ENCODE peak calls at places on chromosomes 3 and 15, in seven cellular contexts. C is Panc1, V is H1, J is sigmoid colon, Q is HCT116, A is upper lobe of left lung, N is esophagus muscularis mucosa. H is an unnamed sample.
A peak's percentile ranks its signal among the peaks of the same experiment; 100 is the strongest.

GRCh38 chr3:115652738-115653137 is 29.4 kb downstream of the GAP43 start:
- DNase-seq in C (no peak), V (no peak), J (no peak), A (no peak), Q (no peak), N (no peak), H (no peak)

GRCh38 chr15:45253330-45253729 is 1.3 kb downstream of the SLC28A2 start:
- DNase-seq in A (no peak), Q (no peak), V (no peak), N (no peak), C (no peak), J (no peak), H (no peak)

GRCh38 chr3:58048301-58048700 is 40.1 kb downstream of the FLNB start:
- DNase-seq in A (peak; percentile 88), C (no peak), Q (no peak), V (no peak), J (no peak), N (no peak), H (no peak)

GRCh38 chr3:13345284-13345683 is 74.8 kb downstream of the NUP210 start:
- DNase-seq in A (no peak), C (no peak), Q (no peak), N (no peak), J (no peak), V (no peak), H (no peak)

GRCh38 chr3:188052229-188052965 is 101.6 kb upstream of the LPP start:
- DNase-seq in N (peak; percentile 94), A (peak; percentile 37), Q (no peak), C (no peak), V (peak; percentile 44), J (peak; percentile 99), H (no peak)

GRCh38 chr15:84834227-84834955 is 17.2 kb downstream of the ALPK3 start:
- DNase-seq in Q (no peak), J (no peak), N (no peak), A (no peak), C (no peak), V (no peak), H (no peak)

GRCh38 chr3:114022145-114022544 is 34.2 kb downstream of the CCDC191 start:
- DNase-seq in A (no peak), N (no peak), Q (no peak), J (no peak), C (no peak), V (no peak), H (no peak)

GRCh38 chr15:69031013-69032001 is 16.8 kb downstream of the NOX5 start:
- DNase-seq in N (peak; percentile 90), Q (peak; percentile 65), V (peak; percentile 53), J (no peak), A (peak; percentile 66), C (no peak), H (peak; percentile 41)

GRCh38 chr3:187811580-187812250 is 66.4 kb upstream of the BCL6 start:
- DNase-seq in A (peak; percentile 47), J (no peak), C (no peak), V (no peak), N (no peak), Q (no peak), H (no peak)

GRCh38 chr3:132284006-132284405 is 33.2 kb upstream of the ACP3 start:
- DNase-seq in C (no peak), V (no peak), N (peak; percentile 2), A (no peak), J (no peak), Q (no peak), H (no peak)

GRCh38 chr3:56702487-56703315 is 19.6 kb upstream of the TASOR start:
- DNase-seq in N (no peak), V (no peak), J (no peak), Q (peak; percentile 61), A (peak; percentile 31), C (no peak), H (no peak)
- TF ChIP-seq POLR2AphosphoS5 in N (no peak), V (no peak), J (no peak), Q (no peak), A (no peak), C (no peak), H (no peak)

DNA sequence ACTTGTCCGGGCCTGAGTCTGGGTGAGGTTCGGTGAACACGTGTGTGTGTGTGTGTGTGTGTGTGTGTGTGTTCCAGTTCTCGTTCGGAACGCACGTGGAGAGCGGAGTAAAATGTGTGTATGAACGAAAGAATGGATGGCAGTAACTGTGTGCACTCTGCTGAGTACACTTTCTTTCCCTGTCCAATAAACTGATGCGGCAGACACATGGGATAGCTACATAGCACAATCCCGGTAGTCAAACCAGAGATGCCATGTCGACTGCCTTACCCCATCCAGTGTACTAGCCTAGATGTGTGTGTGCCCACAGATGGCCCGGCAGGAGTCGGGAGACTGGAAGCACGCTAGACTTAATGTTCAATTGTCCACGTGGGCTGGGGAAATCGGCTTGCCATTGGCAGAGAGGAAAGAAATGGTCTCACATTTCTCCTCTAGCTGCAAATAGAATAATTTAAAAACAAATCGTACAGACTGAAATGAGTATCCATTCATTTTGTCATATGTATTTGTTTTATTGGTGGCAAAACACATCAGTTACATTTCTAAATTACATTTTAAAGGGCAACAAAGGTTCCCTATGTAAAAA is 579 bp upstream of the GOLIM4 start:
- DNase-seq in V (no peak), Q (peak; percentile 83), C (peak; percentile 80), N (peak; percentile 94), A (peak; percentile 76), J (no peak), H (peak; percentile 31)
- TF ChIP-seq POLR2AphosphoS5 in V (no peak), Q (peak; percentile 70), C (no peak), N (no peak), A (peak; percentile 25), J (no peak), H (peak; percentile 35)

GRCh38 chr3:73582535-73582934 is 42.2 kb downstream of the PDZRN3 start:
- DNase-seq in Q (no peak), J (no peak), N (no peak), V (no peak), A (no peak), C (no peak), H (no peak)
- TF ChIP-seq POLR2AphosphoS5 in Q (no peak), J (no peak), N (no peak), V (no peak), A (no peak), C (no peak), H (no peak)

GRCh38 chr3:192317564-192317963 is 409.8 kb downstream of the FGF12 start:
- DNase-seq in A (no peak), C (no peak), N (no peak), V (no peak), J (no peak), Q (no peak), H (no peak)
- TF ChIP-seq POLR2AphosphoS5 in A (no peak), C (no peak), N (no peak), V (no peak), J (no peak), Q (no peak), H (no peak)

H was measured in GM12891.